ENCODE peak calls at places on chromosomes 1 and 21, in seven cellular contexts. One of them, this sample, is unnamed.

GRCh38 chr1:8813991-8814390 is 3.4 kb downstream of the RERE start:
- DNase-seq in HFFc6: no peak
- DNase-seq in DND-41: no peak
- DNase-seq in stomach: no peak
- DNase-seq in cardiac fibroblast: no peak
- DNase-seq in AG10803: no peak
- DNase-seq in choroid plexus epithelial cell: peak; percentile 30
- DNase-seq in this sample: no peak

GRCh38 chr21:38171723-38172344 is 85.0 kb upstream of the KCNJ15 start:
- DNase-seq in HFFc6: peak; percentile 40
- DNase-seq in DND-41: no peak
- DNase-seq in stomach: no peak
- DNase-seq in cardiac fibroblast: peak; percentile 57
- DNase-seq in AG10803: peak; percentile 67
- DNase-seq in choroid plexus epithelial cell: peak; percentile 74
- DNase-seq in this sample: no peak

GRCh38 chr21:27803571-27803970 is 836.7 kb upstream of the ADAMTS5 start:
- DNase-seq in HFFc6: no peak
- DNase-seq in DND-41: no peak
- DNase-seq in stomach: no peak
- DNase-seq in cardiac fibroblast: no peak
- DNase-seq in AG10803: no peak
- DNase-seq in choroid plexus epithelial cell: no peak
- DNase-seq in this sample: no peak

GRCh38 chr1:156119503-156120209 is 5.1 kb downstream of the LMNA start:
- DNase-seq in HFFc6: no peak
- DNase-seq in DND-41: no peak
- DNase-seq in stomach: no peak
- DNase-seq in cardiac fibroblast: peak; percentile 61
- DNase-seq in AG10803: peak; percentile 69
- DNase-seq in choroid plexus epithelial cell: peak; percentile 72
- DNase-seq in this sample: no peak

GRCh38 chr1:212970085-212970484 is 19.7 kb downstream of the VASH2 start:
- DNase-seq in HFFc6: no peak
- DNase-seq in DND-41: no peak
- DNase-seq in stomach: peak; percentile 8
- DNase-seq in cardiac fibroblast: no peak
- DNase-seq in AG10803: no peak
- DNase-seq in choroid plexus epithelial cell: no peak
- DNase-seq in this sample: no peak

GRCh38 chr1:22428672-22429071 is 23.0 kb upstream of the ZBTB40 start:
- DNase-seq in HFFc6: peak; percentile 38
- DNase-seq in DND-41: no peak
- DNase-seq in stomach: no peak
- DNase-seq in cardiac fibroblast: peak; percentile 69
- DNase-seq in AG10803: peak; percentile 48
- DNase-seq in choroid plexus epithelial cell: peak; percentile 79
- DNase-seq in this sample: no peak

GRCh38 chr1:222064388-222065201 is 322.7 kb upstream of the DUSP10 start:
- DNase-seq in HFFc6: peak; percentile 56
- DNase-seq in DND-41: no peak
- DNase-seq in stomach: no peak
- DNase-seq in cardiac fibroblast: no peak
- DNase-seq in AG10803: peak; percentile 82
- DNase-seq in choroid plexus epithelial cell: peak; percentile 80
- DNase-seq in this sample: no peak

GRCh38 chr1:42172394-42173133 is 8.0 kb upstream of the GUCA2A start:
- DNase-seq in HFFc6: no peak
- DNase-seq in DND-41: no peak
- DNase-seq in stomach: no peak
- DNase-seq in cardiac fibroblast: peak; percentile 41
- DNase-seq in AG10803: peak; percentile 28
- DNase-seq in choroid plexus epithelial cell: no peak
- DNase-seq in this sample: no peak

GRCh38 chr1:22978299-22978698 is 5.6 kb upstream of the LACTBL1 start:
- DNase-seq in HFFc6: peak; percentile 12
- DNase-seq in DND-41: no peak
- DNase-seq in stomach: no peak
- DNase-seq in cardiac fibroblast: no peak
- DNase-seq in AG10803: peak; percentile 33
- DNase-seq in choroid plexus epithelial cell: peak; percentile 38
- DNase-seq in this sample: no peak

GRCh38 chr1:67573481-67573880 is 111.5 kb upstream of the GADD45A start:
- DNase-seq in HFFc6: no peak
- DNase-seq in DND-41: no peak
- DNase-seq in stomach: no peak
- DNase-seq in cardiac fibroblast: no peak
- DNase-seq in AG10803: no peak
- DNase-seq in choroid plexus epithelial cell: peak; percentile 66
- DNase-seq in this sample: no peak

GRCh38 chr1:46637444-46638083 is 21.0 kb upstream of the MOB3C start:
- DNase-seq in HFFc6: no peak
- DNase-seq in DND-41: no peak
- DNase-seq in stomach: no peak
- DNase-seq in cardiac fibroblast: no peak
- DNase-seq in AG10803: no peak
- DNase-seq in choroid plexus epithelial cell: no peak
- DNase-seq in this sample: no peak

GRCh38 chr1:183194527-183195145 is 8.6 kb downstream of the LAMC2 start:
- DNase-seq in HFFc6: no peak
- DNase-seq in DND-41: peak; percentile 76
- DNase-seq in stomach: no peak
- DNase-seq in cardiac fibroblast: no peak
- DNase-seq in AG10803: no peak
- DNase-seq in choroid plexus epithelial cell: no peak
- DNase-seq in this sample: no peak

GRCh38 chr1:36465731-36466369 is 1.7 kb upstream of the MRPS15 start:
- DNase-seq in HFFc6: no peak
- DNase-seq in DND-41: no peak
- DNase-seq in stomach: no peak
- DNase-seq in cardiac fibroblast: peak; percentile 28
- DNase-seq in AG10803: peak; percentile 34
- DNase-seq in choroid plexus epithelial cell: no peak
- DNase-seq in this sample: no peak

GRCh38 chr1:186536272-186536905 is 75.5 kb upstream of the PDC start:
- DNase-seq in HFFc6: peak; percentile 44
- DNase-seq in DND-41: no peak
- DNase-seq in stomach: no peak
- DNase-seq in cardiac fibroblast: peak; percentile 47
- DNase-seq in AG10803: peak; percentile 58
- DNase-seq in choroid plexus epithelial cell: peak; percentile 35
- DNase-seq in this sample: no peak

GRCh38 chr1:186535388-186536133 is 74.6 kb upstream of the PDC start:
- DNase-seq in HFFc6: peak; percentile 96
- DNase-seq in DND-41: no peak
- DNase-seq in stomach: no peak
- DNase-seq in cardiac fibroblast: peak; percentile 94
- DNase-seq in AG10803: peak; percentile 93
- DNase-seq in choroid plexus epithelial cell: peak; percentile 95
- DNase-seq in this sample: no peak

GRCh38 chr1:186541003-186541402 is 80.1 kb upstream of the PDC start:
- DNase-seq in HFFc6: no peak
- DNase-seq in DND-41: no peak
- DNase-seq in stomach: no peak
- DNase-seq in cardiac fibroblast: no peak
- DNase-seq in AG10803: no peak
- DNase-seq in choroid plexus epithelial cell: no peak
- DNase-seq in this sample: no peak

DNA sequence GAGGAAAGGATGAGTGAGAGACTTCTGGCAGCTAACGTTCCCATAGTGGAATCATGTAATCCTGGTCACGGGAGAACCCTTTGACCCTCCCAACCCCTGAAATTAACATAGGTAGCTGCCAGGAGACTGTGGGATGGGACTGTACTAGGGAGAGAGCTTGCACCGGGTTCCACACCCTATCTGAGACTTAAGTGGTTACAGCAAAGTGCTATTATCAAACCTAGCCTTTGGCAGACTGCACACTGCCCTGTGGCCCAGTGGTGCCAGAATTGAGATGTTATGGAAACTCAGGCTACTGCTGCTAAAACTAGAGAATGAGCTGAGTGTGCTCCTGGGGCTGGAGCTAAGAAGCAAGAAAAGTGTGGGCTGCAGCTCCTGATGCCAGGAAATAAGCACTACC is 79.6 kb upstream of the PDC start:
- DNase-seq in HFFc6: no peak
- DNase-seq in DND-41: no peak
- DNase-seq in stomach: no peak
- DNase-seq in cardiac fibroblast: no peak
- DNase-seq in AG10803: no peak
- DNase-seq in choroid plexus epithelial cell: no peak
- DNase-seq in this sample: no peak
- TF ChIP-seq CTCF in HFFc6: no peak
- TF ChIP-seq CTCF in DND-41: no peak
- TF ChIP-seq CTCF in stomach: no peak
- TF ChIP-seq CTCF in cardiac fibroblast: no peak
- TF ChIP-seq CTCF in AG10803: no peak
- TF ChIP-seq CTCF in choroid plexus epithelial cell: no peak
- TF ChIP-seq CTCF in this sample: no peak

GRCh38 chr1:218683224-218683623 is 338.1 kb downstream of the TGFB2 start:
- DNase-seq in HFFc6: peak; percentile 30
- DNase-seq in DND-41: no peak
- DNase-seq in stomach: no peak
- DNase-seq in cardiac fibroblast: no peak
- DNase-seq in AG10803: no peak
- DNase-seq in choroid plexus epithelial cell: peak; percentile 75
- DNase-seq in this sample: no peak
- TF ChIP-seq CTCF in HFFc6: peak; percentile 44
- TF ChIP-seq CTCF in DND-41: no peak
- TF ChIP-seq CTCF in stomach: no peak
- TF ChIP-seq CTCF in cardiac fibroblast: no peak
- TF ChIP-seq CTCF in AG10803: no peak
- TF ChIP-seq CTCF in choroid plexus epithelial cell: peak; percentile 42
- TF ChIP-seq CTCF in this sample: no peak

DNA sequence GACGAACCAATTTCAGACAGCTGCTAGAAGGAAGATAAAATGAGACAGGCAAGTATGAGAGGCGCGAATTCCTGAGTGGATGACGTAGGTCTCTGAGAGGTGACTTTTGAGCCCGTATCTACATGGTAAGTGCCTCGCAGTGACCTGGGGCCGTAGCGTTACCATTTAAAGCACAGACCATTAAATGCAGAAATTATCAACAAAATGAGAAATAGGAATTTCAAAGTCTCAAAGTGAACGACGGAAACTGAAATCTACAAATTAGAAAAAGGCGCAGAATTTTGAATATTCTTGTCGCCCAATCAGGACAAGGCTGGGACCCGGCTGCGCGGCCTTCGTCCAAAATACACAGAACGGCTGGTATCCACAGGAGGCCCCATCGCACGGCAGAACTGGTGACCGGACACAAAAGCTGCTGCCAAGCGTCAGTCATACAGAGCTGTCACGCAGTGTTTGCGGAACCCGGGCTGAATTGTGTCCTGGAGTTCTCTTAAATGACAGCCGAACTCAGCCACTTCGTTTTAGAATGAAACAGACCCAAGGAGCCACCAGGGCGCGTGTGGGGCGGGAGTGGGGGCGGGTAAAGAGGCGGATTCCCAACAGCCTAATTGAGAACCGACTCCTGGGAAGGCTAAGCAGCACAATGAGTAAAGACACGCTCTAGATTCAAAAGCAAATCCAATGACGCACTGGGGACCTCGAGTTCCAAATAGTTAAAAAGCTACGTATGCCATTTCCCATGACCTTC is 13.8 kb upstream of the BOLA1 start:
- DNase-seq in HFFc6: peak; percentile 90
- DNase-seq in DND-41: no peak
- DNase-seq in stomach: peak; percentile 93
- DNase-seq in cardiac fibroblast: peak; percentile 84
- DNase-seq in AG10803: peak; percentile 80
- DNase-seq in choroid plexus epithelial cell: peak; percentile 84
- DNase-seq in this sample: peak; percentile 54
- TF ChIP-seq CTCF in HFFc6: peak; percentile 16
- TF ChIP-seq CTCF in DND-41: no peak
- TF ChIP-seq CTCF in stomach: no peak
- TF ChIP-seq CTCF in cardiac fibroblast: no peak
- TF ChIP-seq CTCF in AG10803: no peak
- TF ChIP-seq CTCF in choroid plexus epithelial cell: peak; percentile 23
- TF ChIP-seq CTCF in this sample: peak; percentile 8

GRCh38 chr1:63924600-63924999 is 150.8 kb downstream of the ROR1 start:
- DNase-seq in HFFc6: no peak
- DNase-seq in DND-41: no peak
- DNase-seq in stomach: no peak
- DNase-seq in cardiac fibroblast: no peak
- DNase-seq in AG10803: no peak
- DNase-seq in choroid plexus epithelial cell: peak; percentile 21
- DNase-seq in this sample: no peak
- TF ChIP-seq CTCF in HFFc6: peak; percentile 23
- TF ChIP-seq CTCF in DND-41: no peak
- TF ChIP-seq CTCF in stomach: no peak
- TF ChIP-seq CTCF in cardiac fibroblast: no peak
- TF ChIP-seq CTCF in AG10803: no peak
- TF ChIP-seq CTCF in choroid plexus epithelial cell: peak; percentile 39
- TF ChIP-seq CTCF in this sample: no peak

GRCh38 chr1:61095127-61095812 is 12.9 kb downstream of the NFIA start:
- DNase-seq in HFFc6: no peak
- DNase-seq in DND-41: no peak
- DNase-seq in stomach: no peak
- DNase-seq in cardiac fibroblast: no peak
- DNase-seq in AG10803: no peak
- DNase-seq in choroid plexus epithelial cell: no peak
- DNase-seq in this sample: no peak

GRCh38 chr1:61100578-61100977 is 18.2 kb downstream of the NFIA start:
- DNase-seq in HFFc6: no peak
- DNase-seq in DND-41: no peak
- DNase-seq in stomach: no peak
- DNase-seq in cardiac fibroblast: no peak
- DNase-seq in AG10803: no peak
- DNase-seq in choroid plexus epithelial cell: no peak
- DNase-seq in this sample: no peak

GRCh38 chr1:61097326-61097725 is 15.0 kb downstream of the NFIA start:
- DNase-seq in HFFc6: peak; percentile 85
- DNase-seq in DND-41: no peak
- DNase-seq in stomach: no peak
- DNase-seq in cardiac fibroblast: peak; percentile 78
- DNase-seq in AG10803: peak; percentile 78
- DNase-seq in choroid plexus epithelial cell: peak; percentile 85
- DNase-seq in this sample: no peak

GRCh38 chr1:61098906-61099437 is 16.6 kb downstream of the NFIA start:
- DNase-seq in HFFc6: no peak
- DNase-seq in DND-41: no peak
- DNase-seq in stomach: no peak
- DNase-seq in cardiac fibroblast: no peak
- DNase-seq in AG10803: no peak
- DNase-seq in choroid plexus epithelial cell: no peak
- DNase-seq in this sample: no peak

DNA sequence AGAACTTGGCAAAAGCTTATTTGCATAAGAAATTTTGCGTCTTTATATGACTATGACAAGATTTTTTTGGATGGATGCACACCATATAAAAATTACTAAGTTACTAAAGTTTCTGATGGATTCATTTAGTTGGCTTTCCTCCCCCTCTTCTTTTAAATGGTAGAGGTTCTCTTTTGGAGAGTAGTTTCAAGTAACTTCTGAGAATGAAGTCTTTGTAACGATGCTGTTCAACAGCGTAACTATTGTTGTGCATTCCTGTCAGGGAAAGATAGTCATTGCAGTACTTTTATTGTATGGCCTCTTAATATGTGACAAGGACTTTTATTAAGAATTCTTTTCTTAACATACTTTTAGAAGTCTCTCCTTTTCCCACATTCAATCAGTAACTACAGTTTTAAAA is 16.0 kb downstream of the NFIA start:
- DNase-seq in HFFc6: no peak
- DNase-seq in DND-41: no peak
- DNase-seq in stomach: no peak
- DNase-seq in cardiac fibroblast: no peak
- DNase-seq in AG10803: no peak
- DNase-seq in choroid plexus epithelial cell: no peak
- DNase-seq in this sample: no peak
- TF ChIP-seq CTCF in HFFc6: no peak
- TF ChIP-seq CTCF in DND-41: no peak
- TF ChIP-seq CTCF in stomach: no peak
- TF ChIP-seq CTCF in cardiac fibroblast: no peak
- TF ChIP-seq CTCF in AG10803: no peak
- TF ChIP-seq CTCF in choroid plexus epithelial cell: no peak
- TF ChIP-seq CTCF in this sample: no peak